ENCODE peak calls at places on chromosomes 4 and X, in ten cellular contexts. P is immature natural killer cell, A is activated T-cell treated with anti-CD3 and anti-CD28 coated beads for 1 hour, R is GM12865, F is T-helper 17 cell, U is AG04449, W is ascending aorta, Z is naive B cell, L is left lung, E is cardiac muscle cell. H is an unnamed sample.

GRCh38 chrX:25207803-25208202 is 192.0 kb upstream of the ARX start:
- DNase-seq in P (no peak), A (no peak), R (no peak), F (no peak), U (no peak), W (no peak), Z (no peak), L (no peak), E (no peak), H (no peak)

GRCh38 chr4:84680956-84681355 is 98.0 kb downstream of the CDS1 start:
- DNase-seq in P (no peak), A (no peak), R (no peak), F (no peak), U (no peak), W (no peak), Z (no peak), L (no peak), E (no peak), H (no peak)

GRCh38 chr4:108054025-108054424 is 64.3 kb downstream of the HADH start:
- DNase-seq in P (no peak), A (no peak), R (no peak), F (no peak), U (no peak), W (no peak), Z (no peak), L (no peak), E (no peak), H (no peak)

GRCh38 chr4:171812377-171813194 is 618 bp upstream of the GALNTL6 start:
- DNase-seq in P (no peak), A (no peak), R (peak), F (no peak), U (no peak), W (no peak), Z (no peak), L (peak), E (no peak), H (no peak)

GRCh38 chr4:152301381-152301780 is 234.5 kb downstream of the FBXW7 start:
- DNase-seq in P (no peak), A (no peak), R (no peak), F (no peak), U (no peak), W (no peak), Z (no peak), L (no peak), E (no peak), H (no peak)

GRCh38 chrX:13937370-13938052 is 92.2 kb downstream of the GEMIN8 start:
- DNase-seq in P (no peak), A (no peak), R (no peak), F (no peak), U (no peak), W (no peak), Z (no peak), L (no peak), E (peak), H (peak)

GRCh38 chrX:53483838-53484420 is 49.8 kb upstream of the HSD17B10 start:
- DNase-seq in P (no peak), A (no peak), R (no peak), F (no peak), U (no peak), W (no peak), Z (no peak), L (no peak), E (peak), H (no peak)

GRCh38 chrX:19629541-19629940 is 114.2 kb upstream of the MAP3K15 start:
- DNase-seq in P (no peak), A (no peak), R (peak), F (no peak), U (no peak), W (no peak), Z (no peak), L (no peak), E (no peak), H (no peak)

GRCh38 chr4:165763640-165764039 is 109.4 kb upstream of the TLL1 start:
- DNase-seq in P (no peak), A (no peak), R (no peak), F (no peak), U (no peak), W (no peak), Z (no peak), L (no peak), E (no peak), H (no peak)

GRCh38 chr4:119774840-119775239 is 146.2 kb upstream of the PDE5A start:
- DNase-seq in P (no peak), A (no peak), R (no peak), F (no peak), U (no peak), W (no peak), Z (no peak), L (no peak), E (no peak), H (no peak)

GRCh38 chr4:1334579-1334895 is 12.5 kb upstream of the UVSSA start:
- DNase-seq in P (no peak), A (no peak), R (no peak), F (no peak), U (no peak), W (no peak), Z (no peak), L (peak), E (no peak), H (no peak)

GRCh38 chr4:155745984-155746383 is 12.8 kb upstream of the GUCY1B1 start:
- DNase-seq in P (no peak), A (no peak), R (no peak), F (no peak), U (no peak), W (no peak), Z (no peak), L (no peak), E (peak), H (no peak)